ENCODE peak calls at places on chromosomes 6 and 20, in eight cellular contexts. C is natural killer cell, U is HL-60, X is stomach, I is lung, B is transverse colon, W is breast epithelium, H is left ventricle myocardium inferior. G is an unnamed sample.

GRCh38 chr6:130046711-130047439 is 28.5 kb downstream of the L3MBTL3 start:
- DNase-seq in H (no peak), U (no peak), X (no peak), I (no peak), C (no peak), W (no peak), B (no peak), G (no peak)

GRCh38 chr6:170294813-170295518 is 4.1 kb upstream of the DLL1 start:
- DNase-seq in X (no peak), C (no peak), W (no peak), H (no peak), I (no peak), B (no peak), U (no peak), G (no peak)

GRCh38 chr6:162973141-162973872 is 245.5 kb downstream of the PACRG start:
- DNase-seq in B (no peak), H (no peak), C (no peak), W (no peak), X (no peak), I (no peak), U (no peak), G (no peak)

GRCh38 chr6:138377844-138378243 is at the start of gene SMIM28:
- DNase-seq in X (no peak), H (no peak), W (no peak), C (no peak), U (no peak), I (no peak), B (no peak), G (no peak)

GRCh38 chr6:72464791-72465691 is 156.8 kb upstream of the KCNQ5 start:
- DNase-seq in U (no peak), X (no peak), H (no peak), B (no peak), W (no peak), I (no peak), C (no peak), G (no peak)

GRCh38 chr20:32203556-32204484 is 3.7 kb downstream of the PLAGL2 start:
- DNase-seq in H (no peak), U (no peak), B (peak), C (no peak), X (peak), W (no peak), I (no peak), G (peak)

GRCh38 chr6:112223070-112223861 is 31.1 kb downstream of the LAMA4 start:
- DNase-seq in U (no peak), H (no peak), I (no peak), C (no peak), B (no peak), W (no peak), X (no peak), G (no peak)

GRCh38 chr6:133992992-133993682 is 40.1 kb downstream of the TBPL1 start:
- DNase-seq in H (no peak), C (no peak), B (no peak), U (no peak), I (no peak), X (no peak), W (no peak), G (no peak)

GRCh38 chr6:158057213-158057987 is 75.7 kb downstream of the SYNJ2 start:
- DNase-seq in I (no peak), C (no peak), H (no peak), U (peak), B (no peak), X (no peak), W (no peak), G (no peak)

GRCh38 chr6:161088676-161089328 is 97.2 kb downstream of the MAP3K4 start:
- DNase-seq in X (no peak), C (no peak), H (no peak), U (no peak), I (no peak), W (no peak), B (no peak), G (no peak)

GRCh38 chr20:7980332-7981046 is 39.1 kb downstream of the TMX4 start:
- DNase-seq in U (peak), H (no peak), X (no peak), I (no peak), B (no peak), W (no peak), C (no peak), G (peak)

GRCh38 chr6:32081676-32082075 is 27.5 kb downstream of the TNXB start:
- DNase-seq in W (no peak), X (no peak), B (no peak), H (no peak), U (no peak), C (no peak), I (no peak), G (no peak)

GRCh38 chr6:88380618-88381288 is 214.6 kb upstream of the CNR1 start:
- DNase-seq in B (no peak), I (no peak), X (no peak), C (no peak), H (no peak), U (no peak), W (no peak), G (no peak)

GRCh38 chr6:946546-946945 is 253.6 kb upstream of the EXOC2 start:
- DNase-seq in C (no peak), U (no peak), X (no peak), H (no peak), W (no peak), B (no peak), I (no peak), G (no peak)

GRCh38 chr20:11467436-11467835 is 450.3 kb upstream of the BTBD3 start:
- DNase-seq in C (no peak), X (no peak), I (no peak), U (no peak), H (no peak), B (no peak), W (no peak), G (no peak)

GRCh38 chr6:25332671-25333071 is 53.5 kb downstream of the CARMIL1 start:
- DNase-seq in W (no peak), H (no peak), C (no peak), B (no peak), I (no peak), U (no peak), X (no peak), G (no peak)

GRCh38 chr6:139981810-139982550 is 607.5 kb upstream of the CITED2 start:
- DNase-seq in H (no peak), I (no peak), B (peak), U (no peak), W (no peak), X (no peak), C (no peak), G (no peak)

GRCh38 chr6:74343804-74344203 is 647.8 kb downstream of the CD109 start:
- DNase-seq in I (no peak), W (no peak), H (no peak), U (no peak), B (no peak), C (no peak), X (no peak), G (no peak)
- TF ChIP-seq CTCF in I (no peak), W (no peak), H (no peak), U (no peak), B (no peak), C (no peak), X (no peak), G (no peak)

DNA sequence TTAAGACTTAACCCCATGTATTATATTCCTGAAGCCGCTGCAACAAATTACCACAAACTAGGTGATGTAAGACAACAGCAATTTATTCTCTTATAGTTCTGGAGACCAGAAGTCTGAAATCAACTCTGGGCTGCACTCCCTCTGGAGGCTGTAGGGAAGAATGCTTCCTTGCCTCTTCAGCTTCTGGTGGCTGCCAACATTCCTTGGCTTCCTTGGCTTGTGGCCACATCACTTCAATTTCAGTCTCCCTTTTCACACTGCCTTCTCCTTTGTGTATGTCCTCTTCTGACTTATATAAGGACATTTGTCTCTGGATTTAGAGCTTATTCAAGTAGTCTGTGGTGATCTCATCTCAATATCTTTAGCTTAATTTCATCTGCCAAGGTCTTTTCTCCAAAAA is 141.6 kb downstream of the DHX35 start:
- DNase-seq in B (no peak), U (no peak), I (no peak), C (no peak), W (no peak), X (no peak), H (no peak), G (no peak)
- TF ChIP-seq CTCF in B (no peak), U (no peak), I (no peak), C (no peak), W (no peak), X (no peak), H (no peak), G (peak)

DNA sequence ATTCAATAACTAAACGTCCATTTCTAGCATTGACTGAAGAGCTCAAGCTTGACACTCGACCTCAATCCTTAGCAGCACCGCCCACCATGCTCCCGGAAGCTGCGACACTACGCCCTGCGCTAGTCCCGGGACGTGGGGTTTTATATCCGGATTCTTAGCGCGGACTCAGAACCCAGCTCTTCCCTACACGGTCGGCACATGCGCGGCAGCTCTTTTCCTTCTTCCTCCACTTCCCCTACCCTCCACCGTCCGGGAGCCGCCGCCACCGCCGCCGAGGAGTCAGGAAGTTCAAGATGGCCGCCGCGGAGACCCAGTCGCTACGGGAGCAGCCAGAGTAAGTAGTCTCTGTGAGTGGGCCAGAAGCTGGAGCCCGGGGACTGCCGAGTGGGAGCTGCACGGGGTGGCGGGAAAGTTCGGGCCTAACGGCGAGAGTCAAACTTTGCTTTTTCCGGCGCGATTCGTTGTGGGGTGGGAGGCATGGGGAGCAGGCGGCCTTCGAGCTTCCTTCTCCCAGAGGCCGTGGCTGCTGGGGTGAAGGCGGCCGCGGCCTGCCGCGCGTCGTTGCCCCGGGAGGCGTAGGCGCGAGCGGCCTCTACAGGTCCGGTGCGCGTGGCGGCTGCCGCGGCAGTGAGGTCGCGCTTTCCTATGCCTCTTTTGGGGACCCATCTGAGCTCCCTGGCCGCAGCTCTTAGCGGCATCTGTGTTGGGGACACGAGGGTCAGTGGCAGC is 57.6 kb downstream of the FAM217A start:
- DNase-seq in B (peak), U (peak), I (peak), W (peak), C (peak), X (peak), H (peak), G (peak)
- TF ChIP-seq CTCF in B (peak), U (peak), I (no peak), W (no peak), C (peak), X (no peak), H (peak), G (peak)

DNA sequence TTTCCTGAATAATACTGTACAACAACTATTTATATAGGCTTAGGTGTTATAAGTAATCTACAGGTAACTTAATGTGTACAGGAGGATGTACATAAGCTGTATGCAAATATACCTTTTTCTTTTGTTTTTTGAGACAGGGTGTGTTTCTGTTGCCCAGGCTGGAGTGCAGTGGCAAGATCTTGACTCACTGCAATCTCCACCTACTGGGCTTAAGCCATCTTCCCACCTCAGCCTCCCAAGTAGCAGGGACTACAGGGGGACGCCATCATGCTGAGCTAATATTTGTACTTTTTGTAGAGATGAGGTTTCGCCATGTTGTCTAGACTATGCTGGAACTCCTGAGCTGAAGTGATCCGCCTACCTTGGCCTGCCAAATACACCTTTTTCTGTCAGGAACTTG is 191.7 kb upstream of the ZNF217 start:
- DNase-seq in X (no peak), W (no peak), B (no peak), C (no peak), U (no peak), I (no peak), H (no peak), G (no peak)
- TF ChIP-seq CTCF in X (no peak), W (no peak), B (no peak), C (no peak), U (no peak), I (no peak), H (no peak), G (no peak)

GRCh38 chr20:16810216-16810615 is 62.1 kb downstream of the OTOR start:
- DNase-seq in C (no peak), B (no peak), I (no peak), U (no peak), W (no peak), H (no peak), X (no peak), G (no peak)

GRCh38 chr20:16821211-16822089 is 73.3 kb downstream of the OTOR start:
- DNase-seq in X (no peak), W (no peak), C (no peak), I (no peak), H (no peak), U (peak), B (peak), G (peak)

GRCh38 chr20:16819483-16819882 is 71.3 kb downstream of the OTOR start:
- DNase-seq in I (no peak), H (no peak), B (no peak), X (no peak), U (no peak), W (no peak), C (no peak), G (no peak)

DNA sequence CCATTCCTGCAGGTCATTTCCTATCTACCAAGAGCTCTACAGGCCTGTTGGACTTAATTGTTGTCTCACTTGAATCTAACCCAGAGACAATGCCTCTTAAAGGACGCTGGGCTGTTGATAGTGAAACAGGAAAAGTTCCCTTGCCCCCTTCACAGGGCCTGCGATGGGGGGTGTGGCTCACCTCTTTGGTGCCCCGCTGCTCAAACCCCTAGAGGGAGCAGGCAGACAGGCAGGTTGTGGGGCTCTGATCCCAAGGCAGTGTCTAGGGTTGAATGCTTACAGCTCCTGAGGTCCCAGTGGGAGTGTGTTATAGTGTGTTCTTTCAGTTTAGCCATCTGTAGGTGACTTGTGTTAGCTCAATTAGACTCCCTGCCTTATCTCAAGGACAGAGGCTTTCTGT is 68.0 kb downstream of the OTOR start:
- DNase-seq in B (no peak), H (no peak), W (no peak), I (no peak), X (no peak), C (no peak), U (no peak), G (no peak)
- TF ChIP-seq CTCF in B (no peak), H (no peak), W (no peak), I (no peak), X (no peak), C (no peak), U (no peak), G (no peak)